ENCODE peak calls at places on chromosome 6, in nine cellular contexts. Z is CD8-positive, alpha-beta T cell; R is CD4-positive, alpha-beta T cell; D is NCI-H1105; I is NCI-H524; G is right cardiac atrium; U is mesendoderm; B is choroid plexus epithelial cell; A is lower lobe of right lung. L is an unnamed sample.

GRCh38 chr6:136591617-136592016 is 41.4 kb upstream of the MAP7 start:
- DNase-seq in Z (no peak), R (no peak), D (no peak), I (no peak), G (no peak), U (no peak), B (no peak), A (no peak), L (no peak)

GRCh38 chr6:25051083-25051482 is 115.3 kb upstream of the RIPOR2 start:
- DNase-seq in Z (no peak), R (no peak), D (no peak), I (no peak), G (no peak), U (no peak), B (no peak), A (no peak), L (no peak)

GRCh38 chr6:2877057-2877882 is 25.8 kb downstream of the SERPINB9 start:
- DNase-seq in Z (no peak), R (no peak), D (no peak), I (no peak), G (no peak), U (peak), B (peak), A (no peak), L (peak)

GRCh38 chr6:83216806-83217205 is 23.6 kb downstream of the RWDD2A start:
- DNase-seq in Z (no peak), R (no peak), D (no peak), I (no peak), G (no peak), U (no peak), B (peak), A (no peak), L (no peak)

GRCh38 chr6:53744321-53744720 is 50.5 kb upstream of the LRRC1 start:
- DNase-seq in Z (no peak), R (no peak), D (no peak), I (no peak), G (no peak), U (no peak), B (no peak), A (no peak), L (peak)

GRCh38 chr6:111809264-111809663 is 64.0 kb downstream of the FYN start:
- DNase-seq in Z (no peak), R (no peak), D (no peak), I (peak), G (no peak), U (no peak), B (no peak), A (no peak), L (no peak)

GRCh38 chr6:157261606-157262005 is 61.7 kb downstream of the TMEM242 start:
- DNase-seq in Z (no peak), R (no peak), D (no peak), I (no peak), G (no peak), U (no peak), B (no peak), A (no peak), L (no peak)

GRCh38 chr6:72748759-72749158 is 126.9 kb downstream of the KCNQ5 start:
- DNase-seq in Z (no peak), R (no peak), D (no peak), I (no peak), G (no peak), U (no peak), B (peak), A (no peak), L (peak)

GRCh38 chr6:41036188-41036587 is 2.8 kb downstream of the UNC5CL start:
- DNase-seq in Z (no peak), R (no peak), D (no peak), I (no peak), G (no peak), U (no peak), B (no peak), A (no peak), L (peak)

GRCh38 chr6:9140861-9141534 is 705.7 kb upstream of the SLC35B3 start:
- DNase-seq in Z (no peak), R (no peak), D (peak), I (no peak), G (no peak), U (no peak), B (peak), A (no peak), L (peak)

GRCh38 chr6:52976591-52977035 is 18.5 kb downstream of the GSTA4 start:
- DNase-seq in Z (no peak), R (no peak), D (no peak), I (no peak), G (peak), U (peak), B (no peak), A (peak), L (no peak)

GRCh38 chr6:91827151-91827550 is 1240.3 kb upstream of the MAP3K7 start:
- DNase-seq in Z (no peak), R (no peak), D (no peak), I (no peak), G (no peak), U (no peak), B (no peak), A (no peak), L (no peak)

GRCh38 chr6:93678841-93679454 is 259.6 kb upstream of the EPHA7 start:
- DNase-seq in Z (no peak), R (no peak), D (no peak), I (no peak), G (no peak), U (no peak), B (peak), A (no peak), L (peak)

GRCh38 chr6:112086744-112087135 is 542 bp downstream of the TUBE1 start:
- DNase-seq in Z (no peak), R (no peak), D (peak), I (peak), G (no peak), U (peak), B (peak), A (no peak), L (peak)

GRCh38 chr6:56758120-56758519 is 115.4 kb upstream of the DST start:
- DNase-seq in Z (no peak), R (no peak), D (no peak), I (no peak), G (no peak), U (no peak), B (no peak), A (no peak), L (peak)

GRCh38 chr6:137282253-137282652 is 63.1 kb upstream of the IFNGR1 start:
- DNase-seq in Z (no peak), R (no peak), D (no peak), I (no peak), G (no peak), U (no peak), B (no peak), A (no peak), L (no peak)

GRCh38 chr6:150632785-150633465 is 33.2 kb downstream of the PLEKHG1 start:
- DNase-seq in Z (no peak), R (no peak), D (no peak), I (no peak), G (no peak), U (no peak), B (no peak), A (no peak), L (no peak)

GRCh38 chr6:100343678-100344077 is 121.0 kb downstream of the SIM1 start:
- DNase-seq in Z (no peak), R (no peak), D (no peak), I (no peak), G (no peak), U (no peak), B (peak), A (no peak), L (no peak)

GRCh38 chr6:45461486-45461885 is 83.8 kb upstream of the SUPT3H start:
- DNase-seq in Z (no peak), R (no peak), D (no peak), I (no peak), G (no peak), U (no peak), B (no peak), A (no peak), L (no peak)

GRCh38 chr6:36697481-36697903 is at the start of gene RAB44:
- DNase-seq in Z (no peak), R (no peak), D (no peak), I (no peak), G (no peak), U (no peak), B (no peak), A (peak), L (no peak)

GRCh38 chr6:42136508-42137191 is 5.8 kb downstream of the C6orf132 start:
- DNase-seq in Z (no peak), R (no peak), D (peak), I (peak), G (no peak), U (peak), B (peak), A (no peak), L (peak)

GRCh38 chr6:154537486-154537885 is 27.0 kb upstream of the CNKSR3 start:
- DNase-seq in Z (no peak), R (no peak), D (no peak), I (no peak), G (no peak), U (peak), B (no peak), A (no peak), L (no peak)

GRCh38 chr6:107744927-107745326 is 79.2 kb downstream of the SCML4 start:
- DNase-seq in Z (no peak), R (no peak), D (no peak), I (no peak), G (no peak), U (no peak), B (no peak), A (no peak), L (no peak)

GRCh38 chr6:71496018-71496800 is 207.6 kb downstream of the OGFRL1 start:
- DNase-seq in Z (no peak), R (no peak), D (no peak), I (no peak), G (no peak), U (no peak), B (peak), A (no peak), L (no peak)

GRCh38 chr6:35688605-35689322 is at the start of gene FKBP5:
- DNase-seq in Z (peak), R (peak), D (peak), I (peak), G (peak), U (peak), B (peak), A (peak), L (peak)

GRCh38 chr6:8556370-8557018 is 121.1 kb upstream of the SLC35B3 start:
- DNase-seq in Z (no peak), R (no peak), D (peak), I (no peak), G (no peak), U (no peak), B (peak), A (no peak), L (peak)

GRCh38 chr6:48184644-48185043 is 73.6 kb upstream of the PTCHD4 start:
- DNase-seq in Z (no peak), R (no peak), D (no peak), I (no peak), G (no peak), U (no peak), B (no peak), A (no peak), L (peak)

GRCh38 chr6:118580585-118581419 is 32.7 kb downstream of the PLN start:
- DNase-seq in Z (no peak), R (no peak), D (peak), I (peak), G (no peak), U (peak), B (peak), A (no peak), L (peak)

GRCh38 chr6:153170511-153170910 is 39.4 kb upstream of the RGS17 start:
- DNase-seq in Z (no peak), R (no peak), D (no peak), I (no peak), G (no peak), U (peak), B (peak), A (no peak), L (peak)

GRCh38 chr6:49576618-49577017 is 26.1 kb downstream of the C6orf141 start:
- DNase-seq in Z (no peak), R (no peak), D (no peak), I (no peak), G (no peak), U (no peak), B (peak), A (no peak), L (no peak)

GRCh38 chr6:41551086-41551702 is 5.0 kb downstream of the FOXP4 start:
- DNase-seq in Z (no peak), R (no peak), D (peak), I (no peak), G (no peak), U (peak), B (no peak), A (no peak), L (no peak)

GRCh38 chr6:10586302-10586701 is 65.2 kb downstream of the GCNT2 start:
- DNase-seq in Z (no peak), R (no peak), D (no peak), I (no peak), G (no peak), U (peak), B (no peak), A (no peak), L (no peak)

L was measured in PC-3.